ENCODE peak calls at places on chromosomes 7 and 10, in nine cellular contexts. E is CD8-positive, alpha-beta T cell; Y is astrocyte of the spinal cord; N is mucosa of descending colon; J is GM12878; K is K562; A is keratinocyte; Z is fibroblast of the aortic adventitia; B is SK-N-SH. L is an unnamed sample.

GRCh38 chr10:3419719-3420495 is 247.3 kb upstream of the PITRM1 start:
- DNase-seq in E (no peak), Y (no peak), N (no peak), J (no peak), K (no peak), A (no peak), Z (no peak), B (no peak), L (no peak)

GRCh38 chr7:52656098-52656497 is 379.3 kb upstream of the POM121L12 start:
- DNase-seq in E (no peak), Y (no peak), N (no peak), J (no peak), K (no peak), A (no peak), Z (no peak), B (no peak), L (no peak)

GRCh38 chr7:6612819-6613218 is 2.6 kb upstream of the ZNF853 start:
- DNase-seq in E (no peak), Y (no peak), N (no peak), J (no peak), K (peak; percentile 25), A (no peak), Z (no peak), B (no peak), L (no peak)

GRCh38 chr10:120015064-120015463 is 122.5 kb downstream of the SEC23IP start:
- DNase-seq in E (no peak), Y (no peak), N (no peak), J (no peak), K (no peak), A (no peak), Z (no peak), B (no peak), L (no peak)

GRCh38 chr7:135300913-135301765 is 67.5 kb downstream of the STRA8 start:
- DNase-seq in E (no peak), Y (no peak), N (no peak), J (no peak), K (no peak), A (no peak), Z (peak; percentile 49), B (no peak), L (no peak)

GRCh38 chr7:34354906-34355305 is 303.1 kb upstream of the NPSR1 start:
- DNase-seq in E (no peak), Y (peak; percentile 67), N (no peak), J (no peak), K (no peak), A (no peak), Z (peak; percentile 75), B (no peak), L (no peak)

GRCh38 chr10:75353183-75353582 is 48.4 kb downstream of the ZNF503 start:
- DNase-seq in E (no peak), Y (no peak), N (no peak), J (no peak), K (no peak), A (no peak), Z (no peak), B (no peak), L (no peak)

GRCh38 chr10:75424553-75424952 is 6.9 kb upstream of the LRMDA start:
- DNase-seq in E (no peak), Y (no peak), N (no peak), J (no peak), K (no peak), A (no peak), Z (no peak), B (no peak), L (no peak)

GRCh38 chr7:150446288-150446938 is 4.0 kb upstream of the GIMAP8 start:
- DNase-seq in E (no peak), Y (no peak), N (no peak), J (no peak), K (no peak), A (no peak), Z (no peak), B (no peak), L (no peak)

GRCh38 chr7:151736403-151736909 is 140.5 kb downstream of the PRKAG2 start:
- DNase-seq in E (no peak), Y (peak; percentile 97), N (peak; percentile 63), J (no peak), K (peak; percentile 23), A (no peak), Z (peak; percentile 96), B (peak; percentile 76), L (peak; percentile 78)

GRCh38 chr7:107427462-107427861 is 42.4 kb upstream of the GPR22 start:
- DNase-seq in E (no peak), Y (no peak), N (no peak), J (no peak), K (no peak), A (no peak), Z (no peak), B (no peak), L (no peak)

GRCh38 chr10:114403545-114404161 is 649 bp downstream of the AFAP1L2 start:
- DNase-seq in E (no peak), Y (no peak), N (no peak), J (no peak), K (no peak), A (no peak), Z (no peak), B (peak; percentile 59), L (peak; percentile 75)

GRCh38 chr10:26269754-26270153 is 53.2 kb downstream of the GAD2 start:
- DNase-seq in E (no peak), Y (peak; percentile 8), N (no peak), J (no peak), K (peak; percentile 29), A (no peak), Z (peak; percentile 30), B (peak; percentile 33), L (no peak)

GRCh38 chr7:135512135-135512887 is 2.4 kb upstream of the CNOT4 start:
- DNase-seq in E (no peak), Y (peak; percentile 58), N (no peak), J (peak; percentile 37), K (peak; percentile 91), A (no peak), Z (peak; percentile 65), B (peak; percentile 68), L (no peak)

GRCh38 chr7:2985866-2986265 is 57.8 kb downstream of the CARD11 start:
- DNase-seq in E (no peak), Y (no peak), N (no peak), J (no peak), K (no peak), A (no peak), Z (no peak), B (no peak), L (no peak)

GRCh38 chr7:51352174-51353145 is 35.9 kb upstream of the COBL start:
- DNase-seq in E (no peak), Y (no peak), N (no peak), J (no peak), K (no peak), A (no peak), Z (no peak), B (no peak), L (no peak)

GRCh38 chr7:95788288-95788687 is 15.9 kb downstream of the DYNC1I1 start:
- DNase-seq in E (no peak), Y (no peak), N (no peak), J (no peak), K (no peak), A (no peak), Z (no peak), B (no peak), L (no peak)

GRCh38 chr10:32348297-32349198 is 1.6 kb upstream of the EPC1 start:
- DNase-seq in E (no peak), Y (no peak), N (no peak), J (no peak), K (peak; percentile 46), A (no peak), Z (no peak), B (peak; percentile 12), L (no peak)

GRCh38 chr7:125119559-125120115 is 190.0 kb upstream of the POT1 start:
- DNase-seq in E (no peak), Y (no peak), N (no peak), J (no peak), K (no peak), A (no peak), Z (no peak), B (no peak), L (no peak)

GRCh38 chr7:107210400-107210799 is 41.6 kb downstream of the HBP1 start:
- DNase-seq in E (no peak), Y (no peak), N (no peak), J (no peak), K (no peak), A (no peak), Z (no peak), B (no peak), L (no peak)

DNA sequence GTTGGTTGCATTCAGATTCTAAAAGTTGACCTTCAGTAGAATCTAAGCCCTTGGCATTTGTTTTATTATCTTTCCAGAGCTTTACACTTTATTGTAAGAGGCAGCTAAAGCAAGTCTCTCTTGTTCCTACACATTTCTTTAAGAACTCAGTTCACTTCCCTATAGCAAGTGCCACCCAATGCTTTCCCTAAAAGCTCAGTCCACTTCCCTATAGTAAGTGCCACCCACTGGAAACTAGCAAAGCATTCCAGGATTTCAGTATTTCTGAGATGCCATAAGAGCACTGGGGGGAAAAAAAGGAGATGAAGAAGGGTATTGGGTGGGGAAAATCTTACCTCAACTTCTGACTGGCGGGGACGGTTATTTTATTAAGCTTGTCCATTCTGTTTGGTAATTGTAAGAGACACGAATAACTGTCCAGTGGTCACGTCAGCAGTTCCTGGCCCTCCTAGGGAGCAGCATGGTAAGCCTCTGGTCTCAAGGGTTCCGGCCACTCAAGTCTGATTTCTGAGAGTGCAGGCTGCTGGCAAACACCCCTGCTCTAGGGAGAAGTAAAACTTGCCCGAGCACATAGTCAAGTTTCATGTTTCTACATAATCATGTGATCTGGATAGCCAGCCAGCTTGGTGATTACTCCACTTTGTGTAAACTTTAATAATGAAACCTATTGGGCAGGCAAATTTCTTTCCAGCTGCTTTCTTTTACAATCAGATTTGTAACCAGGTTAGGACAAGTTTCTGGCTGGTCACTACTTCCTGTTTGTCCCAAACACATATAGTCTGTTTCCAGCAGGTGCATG is at the start of gene BLNK:
- DNase-seq in E (no peak), Y (no peak), N (peak; percentile 70), J (peak; percentile 92), K (no peak), A (no peak), Z (peak; percentile 47), B (no peak), L (peak; percentile 62)
- H3K4me3 ChIP-seq in E (no peak within 1 kb of the TSS), Y (no peak within 1 kb of the TSS), N (no peak within 1 kb of the TSS), J (peak within 1 kb of the TSS; percentile 89), K (no peak within 1 kb of the TSS), A (peak within 1 kb of the TSS; percentile 29), Z (no peak within 1 kb of the TSS), B (no peak within 1 kb of the TSS), L (no peak within 1 kb of the TSS)

GRCh38 chr10:70169661-70170364 is 501 bp downstream of the SAR1A start:
- DNase-seq in E (no peak), Y (no peak), N (no peak), J (no peak), K (peak; percentile 42), A (no peak), Z (no peak), B (peak; percentile 41), L (no peak)
- H3K4me3 ChIP-seq in E (peak overlapping the region; percentile 65), Y (peak overlapping the region; percentile 78), N (peak overlapping the region; percentile 74), J (peak overlapping the region; percentile 91), K (peak overlapping the region; percentile 86), A (peak overlapping the region; percentile 95), Z (peak overlapping the region; percentile 98), B (peak overlapping the region; percentile 92), L (peak overlapping the region; percentile 97)

GRCh38 chr7:43872401-43873165 is 3.3 kb upstream of the MRPS24 start:
- DNase-seq in E (no peak), Y (peak; percentile 66), N (no peak), J (no peak), K (peak; percentile 55), A (peak; percentile 23), Z (peak; percentile 90), B (peak; percentile 54), L (peak; percentile 63)
- H3K4me3 ChIP-seq in E (no peak overlapping the region), Y (no peak overlapping the region), N (no peak overlapping the region), J (no peak overlapping the region), K (no peak overlapping the region), A (peak overlapping the region; percentile 34), Z (peak overlapping the region; percentile 11), B (no peak overlapping the region), L (no peak overlapping the region)

GRCh38 chr10:69237528-69238159 is 17.5 kb downstream of the HKDC1 start:
- DNase-seq in E (peak; percentile 81), Y (peak; percentile 76), N (peak; percentile 86), J (no peak), K (peak; percentile 93), A (no peak), Z (peak; percentile 83), B (peak; percentile 87), L (peak; percentile 94)
- H3K4me3 ChIP-seq in E (no peak overlapping the region), Y (no peak overlapping the region), N (no peak overlapping the region), J (no peak overlapping the region), K (no peak overlapping the region), A (no peak overlapping the region), Z (no peak overlapping the region), B (peak overlapping the region; percentile 41), L (no peak overlapping the region)